ENCODE peak calls at places on chromosomes 3 and 15, in five cellular contexts. One of them, this sample, is unnamed.

GRCh38 chr3:142270407-142270806 is 45.0 kb upstream of the GK5 start:
- DNase-seq in heart right ventricle: no peak
- DNase-seq in endothelial cell: no peak
- DNase-seq in skeletal muscle cell: no peak
- DNase-seq in NCI-H146: no peak
- DNase-seq in this sample: no peak

GRCh38 chr3:59766165-59766872 is 716.5 kb upstream of the CFAP20DC start:
- DNase-seq in heart right ventricle: no peak
- DNase-seq in endothelial cell: no peak
- DNase-seq in skeletal muscle cell: peak; percentile 60
- DNase-seq in NCI-H146: no peak
- DNase-seq in this sample: no peak

GRCh38 chr15:40053234-40054055 is 14.5 kb upstream of the SRP14 start:
- DNase-seq in heart right ventricle: no peak
- DNase-seq in endothelial cell: no peak
- DNase-seq in skeletal muscle cell: no peak
- DNase-seq in NCI-H146: no peak
- DNase-seq in this sample: no peak

GRCh38 chr3:18099611-18100010 is 325.5 kb downstream of the SATB1 start:
- DNase-seq in heart right ventricle: no peak
- DNase-seq in endothelial cell: no peak
- DNase-seq in skeletal muscle cell: no peak
- DNase-seq in NCI-H146: no peak
- DNase-seq in this sample: no peak

GRCh38 chr3:155673411-155673810 is 71.5 kb downstream of the PLCH1 start:
- DNase-seq in heart right ventricle: no peak
- DNase-seq in endothelial cell: no peak
- DNase-seq in skeletal muscle cell: no peak
- DNase-seq in NCI-H146: no peak
- DNase-seq in this sample: no peak

GRCh38 chr3:187744169-187745151 is 808 bp downstream of the BCL6 start:
- DNase-seq in heart right ventricle: peak; percentile 55
- DNase-seq in endothelial cell: peak; percentile 43
- DNase-seq in skeletal muscle cell: no peak
- DNase-seq in NCI-H146: no peak
- DNase-seq in this sample: no peak

GRCh38 chr3:19202303-19202702 is 54.0 kb downstream of the KCNH8 start:
- DNase-seq in heart right ventricle: no peak
- DNase-seq in endothelial cell: no peak
- DNase-seq in skeletal muscle cell: no peak
- DNase-seq in NCI-H146: no peak
- DNase-seq in this sample: no peak

GRCh38 chr3:130404401-130404800 is 58.9 kb downstream of the COL6A5 start:
- DNase-seq in heart right ventricle: no peak
- DNase-seq in endothelial cell: no peak
- DNase-seq in skeletal muscle cell: no peak
- DNase-seq in NCI-H146: no peak
- DNase-seq in this sample: no peak

GRCh38 chr3:48067271-48067670 is 51.1 kb upstream of the MAP4 start:
- DNase-seq in heart right ventricle: no peak
- DNase-seq in endothelial cell: no peak
- DNase-seq in skeletal muscle cell: no peak
- DNase-seq in NCI-H146: no peak
- DNase-seq in this sample: no peak

GRCh38 chr3:40891186-40891585 is 308.1 kb upstream of the CTNNB1 start:
- DNase-seq in heart right ventricle: no peak
- DNase-seq in endothelial cell: no peak
- DNase-seq in skeletal muscle cell: no peak
- DNase-seq in NCI-H146: no peak
- DNase-seq in this sample: no peak

GRCh38 chr3:1540686-1541085 is 447.9 kb downstream of the CNTN6 start:
- DNase-seq in heart right ventricle: no peak
- DNase-seq in endothelial cell: no peak
- DNase-seq in skeletal muscle cell: no peak
- DNase-seq in NCI-H146: no peak
- DNase-seq in this sample: no peak

GRCh38 chr15:84985158-84985557 is 3.5 kb downstream of the PDE8A start:
- DNase-seq in heart right ventricle: no peak
- DNase-seq in endothelial cell: no peak
- DNase-seq in skeletal muscle cell: no peak
- DNase-seq in NCI-H146: no peak
- DNase-seq in this sample: no peak

GRCh38 chr15:85380860-85381535 is 595 bp downstream of the AKAP13 start:
- DNase-seq in heart right ventricle: peak; percentile 62
- DNase-seq in endothelial cell: no peak
- DNase-seq in skeletal muscle cell: no peak
- DNase-seq in NCI-H146: peak; percentile 39
- DNase-seq in this sample: no peak

GRCh38 chr15:98700501-98700900 is 52.2 kb downstream of the IGF1R start:
- DNase-seq in heart right ventricle: no peak
- DNase-seq in endothelial cell: no peak
- DNase-seq in skeletal muscle cell: no peak
- DNase-seq in NCI-H146: no peak
- DNase-seq in this sample: no peak

GRCh38 chr3:53175613-53176537 is 14.9 kb downstream of the PRKCD start:
- DNase-seq in heart right ventricle: no peak
- DNase-seq in endothelial cell: no peak
- DNase-seq in skeletal muscle cell: no peak
- DNase-seq in NCI-H146: no peak
- DNase-seq in this sample: no peak